ENCODE peak calls at places on chromosome X, in five cellular contexts. Z is fibroblast of pulmonary artery, H is HFF-Myc, R is AG10803, V is neural progenitor cell. W is an unnamed sample.
A peak's percentile ranks its signal among the peaks of the same experiment; 100 is the strongest.

GRCh38 chrX:117743469-117744251 is 372.9 kb downstream of the KLHL13 start:
- DNase-seq in H (no peak), V (peak; percentile 40), Z (no peak), R (no peak), W (no peak)

GRCh38 chrX:20686256-20686655 is 419.5 kb upstream of the RPS6KA3 start:
- DNase-seq in H (no peak), Z (no peak), V (peak; percentile 57), R (no peak), W (no peak)

GRCh38 chrX:1895583-1895982 is 280.7 kb downstream of the ASMT start:
- DNase-seq in V (no peak), R (no peak), Z (no peak), H (no peak), W (no peak)

GRCh38 chrX:39201305-39201990 is 400.2 kb downstream of the MID1IP1 start:
- DNase-seq in V (no peak), R (no peak), H (no peak), Z (no peak), W (peak; percentile 5)

GRCh38 chrX:48523682-48524081 is 2.1 kb downstream of the EBP start:
- DNase-seq in H (no peak), Z (no peak), V (no peak), R (no peak), W (no peak)

GRCh38 chrX:69128573-69128972 is 36.7 kb downstream of the PJA1 start:
- DNase-seq in Z (peak; percentile 24), H (no peak), R (peak; percentile 45), V (peak; percentile 60), W (no peak)

GRCh38 chrX:153934473-153935325 is at the start of gene NAA10:
- DNase-seq in R (peak; percentile 59), Z (peak; percentile 64), V (peak; percentile 89), H (no peak), W (peak; percentile 60)

GRCh38 chrX:133670394-133670793 is 255.1 kb upstream of the GPC4 start:
- DNase-seq in V (peak; percentile 35), H (no peak), Z (peak; percentile 64), R (peak; percentile 37), W (peak; percentile 44)

GRCh38 chrX:47802589-47802988 is 34.1 kb upstream of the ZNF81 start:
- DNase-seq in R (peak; percentile 5), Z (peak; percentile 10), H (no peak), V (no peak), W (peak; percentile 10)

GRCh38 chrX:110004210-110004609 is 1.3 kb downstream of the TMEM164 start:
- DNase-seq in V (peak; percentile 7), R (no peak), Z (no peak), H (no peak), W (no peak)

GRCh38 chrX:57070185-57070984 is 51.0 kb downstream of the SPIN2B start:
- DNase-seq in V (peak; percentile 1), H (no peak), R (no peak), Z (peak; percentile 7), W (no peak)

GRCh38 chrX:94695910-94696309 is 1021.9 kb downstream of the FAM133A start:
- DNase-seq in R (no peak), V (no peak), Z (no peak), H (no peak), W (no peak)

GRCh38 chrX:135497736-135498135 is 22.7 kb upstream of the INTS6L start:
- DNase-seq in Z (no peak), R (no peak), V (no peak), H (no peak), W (no peak)

GRCh38 chrX:38754102-38754790 is 47.0 kb upstream of the MID1IP1 start:
- DNase-seq in H (peak; percentile 6), R (peak; percentile 51), Z (peak; percentile 72), V (peak; percentile 46), W (peak; percentile 56)

GRCh38 chrX:20507901-20508620 is 241.4 kb upstream of the RPS6KA3 start:
- DNase-seq in Z (no peak), V (no peak), R (no peak), H (no peak), W (no peak)

GRCh38 chrX:55488559-55489314 is 911 bp downstream of the USP51 start:
- DNase-seq in Z (peak; percentile 33), R (peak; percentile 49), H (no peak), V (peak; percentile 62), W (peak; percentile 39)

GRCh38 chrX:45200741-45201234 is at the start of gene DIPK2B:
- DNase-seq in Z (no peak), H (no peak), V (no peak), R (no peak), W (no peak)

GRCh38 chrX:16882702-16883486 is 12.7 kb upstream of the RBBP7 start:
- DNase-seq in V (peak; percentile 84), H (peak; percentile 33), R (peak; percentile 39), Z (peak; percentile 77), W (peak; percentile 66)

GRCh38 chrX:12970691-12971202 is 4.2 kb upstream of the TMSB4X start:
- DNase-seq in V (peak; percentile 74), R (peak; percentile 67), Z (peak; percentile 82), H (no peak), W (peak; percentile 75)
- TF ChIP-seq CTCF in V (peak; percentile 65), R (peak; percentile 59), Z (peak; percentile 57), H (no peak), W (peak; percentile 49)

DNA sequence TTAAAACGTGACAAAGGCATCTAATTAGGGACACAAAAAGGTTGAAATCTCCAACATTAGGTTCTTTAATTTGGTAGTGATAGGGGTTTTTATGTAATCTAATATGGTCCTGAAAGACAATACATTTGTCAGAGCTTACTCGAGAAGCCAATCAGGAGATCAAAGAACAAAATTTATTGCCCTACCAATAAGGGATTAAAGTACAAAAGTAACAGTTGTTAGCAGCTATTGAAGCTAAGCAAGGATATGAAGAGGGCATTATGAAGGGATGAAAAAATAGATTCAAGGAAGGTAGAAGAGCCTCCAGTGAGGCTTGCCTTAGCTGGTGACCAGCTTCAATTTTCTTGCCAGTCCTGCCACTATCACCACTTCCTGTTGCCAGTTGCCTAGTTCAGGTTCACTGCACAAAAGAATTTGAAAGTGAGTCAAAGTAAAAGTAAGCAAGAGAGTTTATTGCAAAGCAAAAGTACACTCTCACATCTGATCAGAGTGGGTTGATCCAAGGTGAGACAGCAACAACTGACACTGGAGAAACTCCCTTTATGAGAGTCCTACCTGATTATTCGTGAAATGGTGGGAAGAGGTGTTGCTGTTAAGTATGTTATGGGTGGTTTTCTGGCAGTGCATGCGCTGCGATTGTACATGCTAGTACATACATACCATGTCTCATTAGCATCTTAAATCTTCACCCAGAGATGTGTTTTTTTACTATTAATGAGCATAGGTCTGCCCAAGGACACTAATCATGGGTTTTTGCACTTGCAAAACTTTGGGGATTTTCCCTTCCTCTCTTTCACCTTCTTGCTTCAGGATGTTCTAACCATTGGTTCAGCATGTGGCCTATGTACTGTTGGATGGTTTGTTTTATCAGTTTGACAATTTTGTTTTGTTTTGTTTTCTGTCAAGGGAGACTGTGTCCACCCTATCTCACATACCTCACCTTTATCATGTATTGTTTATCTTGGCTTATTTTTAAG is 263.2 kb upstream of the ITM2A start:
- DNase-seq in V (no peak), R (no peak), H (no peak), Z (no peak), W (no peak)
- H3K4me3 ChIP-seq in V (no peak overlapping the region), R (no peak overlapping the region), H (no peak overlapping the region), Z (no peak overlapping the region), W (no peak overlapping the region)

GRCh38 chrX:15673970-15674369 is 9.4 kb upstream of the CLTRN start:
- DNase-seq in R (no peak), V (no peak), Z (no peak), H (no peak), W (no peak)
- TF ChIP-seq CTCF in R (no peak), V (no peak), Z (no peak), H (no peak), W (no peak)

GRCh38 chrX:141175786-141176185 is 1.1 kb downstream of the LDOC1 start:
- DNase-seq in Z (no peak), V (no peak), H (no peak), R (no peak), W (no peak)

GRCh38 chrX:141180851-141181250 is 3.9 kb upstream of the LDOC1 start:
- DNase-seq in V (no peak), R (no peak), H (no peak), Z (no peak), W (no peak)

GRCh38 chrX:141176586-141177451 is at the start of gene LDOC1:
- DNase-seq in R (peak; percentile 64), H (peak; percentile 24), Z (peak; percentile 74), V (peak; percentile 93), W (peak; percentile 68)
- H3K4me3 ChIP-seq in R (peak within 1 kb of the TSS; percentile 73), H (peak within 1 kb of the TSS; percentile 54), Z (peak within 1 kb of the TSS; percentile 72), V (peak within 1 kb of the TSS; percentile 60), W (peak within 1 kb of the TSS; percentile 71)

DNA sequence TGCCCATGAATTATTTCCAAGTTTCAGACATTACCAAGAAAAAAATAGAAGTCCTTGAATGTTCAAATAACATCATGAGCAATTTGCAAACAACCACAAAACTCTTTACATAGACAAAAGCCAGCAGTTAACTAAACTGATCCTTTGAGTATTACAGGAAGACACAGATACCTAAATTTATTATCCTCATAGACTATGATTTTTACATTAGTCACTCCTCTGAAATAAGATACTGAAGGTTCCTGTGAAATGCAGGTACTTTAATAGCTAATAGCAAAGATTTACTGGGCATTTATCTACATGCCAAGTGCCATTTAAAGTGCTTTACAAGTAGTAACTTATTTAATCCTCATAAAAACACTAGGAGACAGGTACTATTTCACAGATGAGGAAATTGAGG is 37.7 kb downstream of the GPR82 start:
- DNase-seq in Z (no peak), V (no peak), H (no peak), R (no peak), W (no peak)
- TF ChIP-seq CTCF in Z (no peak), V (no peak), H (no peak), R (no peak), W (no peak)

DNA sequence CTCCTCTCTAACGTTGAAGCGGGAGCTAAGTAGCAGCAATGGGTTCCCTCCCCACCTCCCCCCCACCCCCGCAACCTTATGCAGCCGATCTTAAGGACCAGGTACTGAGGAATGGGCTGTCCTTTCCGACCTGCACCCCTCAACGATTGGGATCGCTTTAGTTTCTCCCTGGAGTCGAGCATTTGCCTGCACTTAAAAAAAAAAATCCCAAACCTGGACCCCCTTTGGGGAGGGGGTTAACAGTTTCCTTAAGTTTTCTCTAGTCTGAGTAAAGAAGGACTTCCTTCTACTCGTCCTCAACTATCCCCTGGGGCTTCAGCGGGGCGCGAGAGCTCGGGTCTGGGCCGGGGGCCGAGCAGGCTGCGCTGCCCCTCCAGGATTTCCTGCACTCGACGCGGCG is 25.7 kb upstream of the BCORL1 start:
- DNase-seq in R (no peak), H (no peak), Z (no peak), V (no peak), W (no peak)
- H3K4me3 ChIP-seq in R (peak overlapping the region; percentile 35), H (no peak overlapping the region), Z (no peak overlapping the region), V (peak overlapping the region; percentile 44), W (peak overlapping the region; percentile 30)

W was measured in fibroblast of villous mesenchyme.